ENCODE peak calls at places on chromosomes 4 and X, in seven cellular contexts. I is heart left ventricle; D is CD4-positive, alpha-beta T cell; Q is HFFc6; S is ovary; J is brain microvascular endothelial cell; E is Calu3. H is an unnamed sample.

GRCh38 chr4:42558156-42558555 is 98.7 kb downstream of the ATP8A1 start:
- DNase-seq in E (no peak), I (no peak), S (no peak), Q (no peak), D (no peak), J (no peak), H (no peak)

GRCh38 chrX:29903365-29903764 is 312.0 kb upstream of the MAGEB2 start:
- DNase-seq in E (no peak), S (no peak), I (no peak), J (no peak), D (no peak), Q (no peak), H (no peak)

GRCh38 chr4:169658970-169659735 is 38.8 kb downstream of the CLCN3 start:
- DNase-seq in I (no peak), D (no peak), E (no peak), S (no peak), Q (no peak), J (peak; percentile 1), H (no peak)

GRCh38 chr4:184392748-184393334 is 81.5 kb downstream of the IRF2 start:
- DNase-seq in E (no peak), Q (no peak), S (no peak), J (no peak), I (no peak), D (no peak), H (no peak)

GRCh38 chr4:16418814-16419213 is 192.5 kb upstream of the TAPT1 start:
- DNase-seq in S (no peak), J (peak; percentile 36), E (no peak), Q (peak; percentile 28), I (no peak), D (no peak), H (no peak)

GRCh38 chrX:5971300-5971699 is 257.4 kb downstream of the NLGN4X start:
- DNase-seq in J (no peak), D (no peak), Q (no peak), S (no peak), E (no peak), I (no peak), H (no peak)

GRCh38 chrX:2677764-2678163 is 13.3 kb upstream of the CD99 start:
- DNase-seq in J (peak; percentile 94), S (peak; percentile 85), E (peak; percentile 67), I (peak; percentile 88), D (no peak), Q (peak; percentile 99), H (no peak)

GRCh38 chrX:108310511-108310910 is 127.7 kb downstream of the COL4A6 start:
- DNase-seq in Q (no peak), S (no peak), D (no peak), J (no peak), I (no peak), E (no peak), H (no peak)

GRCh38 chr4:153438916-153439756 is 27.0 kb upstream of the TMEM131L start:
- DNase-seq in J (no peak), D (no peak), Q (no peak), S (no peak), I (no peak), E (no peak), H (no peak)

GRCh38 chr4:83034630-83035494 is at the start of gene COPS4:
- DNase-seq in Q (peak; percentile 100), E (peak; percentile 92), J (peak; percentile 100), D (peak; percentile 91), S (peak; percentile 93), I (peak; percentile 96), H (peak; percentile 34)

GRCh38 chr4:40575846-40576245 is 53.8 kb downstream of the RBM47 start:
- DNase-seq in S (no peak), J (no peak), E (no peak), Q (peak; percentile 20), I (no peak), D (no peak), H (no peak)

GRCh38 chr4:159549092-159549491 is 446.2 kb downstream of the RAPGEF2 start:
- DNase-seq in J (peak; percentile 7), D (no peak), S (no peak), I (no peak), E (no peak), Q (no peak), H (no peak)

GRCh38 chr4:22099896-22100295 is 151.3 kb upstream of the KCNIP4 start:
- DNase-seq in E (no peak), Q (no peak), D (no peak), I (no peak), J (peak; percentile 51), S (no peak), H (no peak)

GRCh38 chrX:21972721-21973120 is 32.2 kb downstream of the SMS start:
- DNase-seq in E (peak; percentile 41), Q (peak; percentile 85), D (peak; percentile 28), S (no peak), I (no peak), J (peak; percentile 80), H (no peak)

GRCh38 chrX:110346681-110347080 is 12.0 kb upstream of the RTL9 start:
- DNase-seq in E (no peak), I (peak; percentile 30), S (peak; percentile 36), J (peak; percentile 16), Q (no peak), D (no peak), H (no peak)

GRCh38 chr4:141275834-141276233 is 55.1 kb downstream of the ZNF330 start:
- DNase-seq in I (no peak), S (no peak), J (peak; percentile 80), Q (peak; percentile 92), D (no peak), E (no peak), H (no peak)

GRCh38 chrX:107154787-107155620 is 36.4 kb upstream of the RBM41 start:
- DNase-seq in S (no peak), E (peak; percentile 15), Q (no peak), D (peak; percentile 2), I (no peak), J (peak; percentile 6), H (no peak)

GRCh38 chr4:158606969-158607368 is 64.7 kb downstream of the C4orf46 start:
- DNase-seq in E (no peak), I (no peak), Q (no peak), J (no peak), D (no peak), S (no peak), H (no peak)

GRCh38 chr4:73451404-73451803 is 15.4 kb downstream of the AFP start:
- DNase-seq in D (no peak), I (no peak), J (peak; percentile 85), E (no peak), Q (no peak), S (no peak), H (no peak)

GRCh38 chrX:22135994-22136684 is 104.0 kb downstream of the PHEX start:
- DNase-seq in S (no peak), Q (peak; percentile 39), J (no peak), I (no peak), D (no peak), E (peak; percentile 43), H (no peak)

GRCh38 chr4:41815478-41815877 is 67.0 kb upstream of the PHOX2B start:
- DNase-seq in J (no peak), Q (no peak), I (no peak), E (no peak), S (no peak), D (no peak), H (no peak)

GRCh38 chr4:30269850-30270249 is 450.3 kb upstream of the PCDH7 start:
- DNase-seq in S (no peak), D (no peak), I (no peak), E (no peak), J (no peak), Q (no peak), H (no peak)

DNA sequence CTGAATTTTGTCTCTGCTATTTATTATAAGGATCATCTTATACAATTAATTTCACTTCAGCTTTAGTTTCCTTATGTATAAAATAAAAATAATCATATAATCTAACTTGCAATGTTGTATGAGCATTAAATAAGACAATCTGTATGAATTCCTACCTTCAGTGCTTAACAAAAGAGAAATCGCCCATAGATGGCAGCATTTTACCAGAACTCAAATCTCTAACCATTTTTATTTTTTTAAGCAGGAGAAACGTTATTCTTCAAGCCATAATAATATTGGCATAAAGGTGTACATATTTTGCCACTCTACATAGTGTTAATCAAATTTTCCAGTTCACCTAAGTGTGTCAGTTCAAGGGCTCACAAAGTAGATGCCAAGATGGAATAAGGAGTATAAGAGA is 78.8 kb downstream of the TMEM47 start:
- DNase-seq in J (peak; percentile 32), S (no peak), E (peak; percentile 15), D (no peak), Q (peak; percentile 34), I (no peak), H (no peak)
- TF ChIP-seq CTCF in J (peak; percentile 26), S (no peak), E (no peak), D (no peak), Q (peak; percentile 76), I (peak; percentile 55), H (peak; percentile 3)

GRCh38 chrX:1657367-1658082 is 42.7 kb downstream of the ASMT start:
- DNase-seq in E (no peak), I (no peak), Q (peak; percentile 8), J (no peak), D (peak; percentile 33), S (no peak), H (no peak)
- TF ChIP-seq CTCF in E (no peak), I (no peak), Q (no peak), J (no peak), D (no peak), S (no peak), H (peak; percentile 33)

GRCh38 chr4:84158670-84159069 is 340.4 kb downstream of the NKX6-1 start:
- DNase-seq in E (no peak), S (no peak), D (no peak), I (no peak), Q (no peak), J (no peak), H (no peak)

DNA sequence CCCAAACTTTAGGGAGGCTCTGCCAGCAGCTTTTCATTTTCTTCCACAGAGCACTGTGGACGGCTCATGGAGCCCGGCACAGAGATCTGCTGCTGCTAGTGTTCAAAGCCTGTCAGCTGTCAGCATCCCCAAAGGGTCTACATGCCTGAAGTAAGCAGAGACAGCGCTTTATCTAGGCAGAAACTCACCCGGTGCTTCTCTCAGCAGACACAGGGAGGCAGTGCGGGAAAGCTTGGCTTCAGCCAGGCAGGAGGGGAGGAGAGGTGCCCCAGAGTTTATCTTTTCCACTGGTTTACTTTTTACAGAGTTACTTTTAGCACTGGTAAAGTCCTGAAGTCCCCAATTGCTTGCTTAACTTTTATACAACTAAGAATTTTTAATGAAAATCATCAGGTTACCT is 339.3 kb downstream of the NKX6-1 start:
- DNase-seq in I (no peak), J (peak; percentile 24), S (no peak), Q (no peak), E (no peak), D (no peak), H (no peak)
- TF ChIP-seq CTCF in I (no peak), J (peak; percentile 63), S (no peak), Q (peak; percentile 8), E (no peak), D (no peak), H (no peak)

DNA sequence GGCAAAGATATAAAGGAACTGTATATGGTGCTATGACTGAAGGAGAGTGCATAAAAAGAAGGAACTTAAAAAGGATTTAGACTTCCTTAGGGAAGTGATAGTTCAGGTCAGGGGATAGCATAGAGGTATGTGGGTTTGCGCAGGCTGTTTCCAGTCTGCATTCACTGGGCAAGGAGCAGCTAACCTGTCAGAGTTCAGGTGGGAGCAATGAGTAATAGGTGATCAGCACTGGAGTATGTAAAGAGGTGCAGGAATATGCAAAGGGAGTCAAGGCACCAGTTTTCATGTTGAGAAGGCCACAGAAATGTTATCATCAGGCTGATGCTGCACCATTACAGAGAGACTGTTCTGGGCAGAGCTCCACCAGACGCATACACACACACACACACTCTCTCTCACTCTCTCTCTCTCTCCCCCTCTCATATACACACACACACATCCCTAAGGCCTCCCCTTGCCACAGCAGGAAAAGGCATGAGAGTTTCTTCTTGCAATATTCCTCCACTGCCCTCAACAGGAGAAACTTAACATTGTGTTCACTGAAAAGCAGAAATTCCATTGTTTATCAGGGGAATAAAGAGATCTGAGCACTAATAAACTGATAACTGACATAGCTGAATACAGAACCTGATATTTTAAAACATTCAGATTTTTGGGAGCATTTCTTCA is 256.4 kb upstream of the GRID2 start:
- DNase-seq in D (no peak), J (no peak), S (no peak), I (no peak), Q (no peak), E (no peak), H (no peak)
- TF ChIP-seq CTCF in D (no peak), J (peak; percentile 32), S (no peak), I (no peak), Q (no peak), E (no peak), H (peak; percentile 15)

H was measured in D721Med.